ENCODE peak calls at places on chromosome 21, in seven cellular contexts. F is dorsolateral prefrontal cortex, V is EL, C is T follicular helper cell, X is activated T-helper 1 cell treated with Interleukin-2 at 50 U/mL for 16 hours, R is AG09319, I is fibroblast of lung. W is an unnamed sample.

GRCh38 chr21:45012661-45013270 is 61.6 kb upstream of the ADARB1 start:
- DNase-seq in F (no peak), V (no peak), C (no peak), X (no peak), R (no peak), I (no peak), W (no peak)

GRCh38 chr21:14600569-14601308 is 54.6 kb upstream of the SAMSN1 start:
- DNase-seq in F (no peak), V (no peak), C (no peak), X (no peak), R (no peak), I (no peak), W (no peak)

GRCh38 chr21:44724926-44725325 is 13.6 kb upstream of the TSPEAR start:
- DNase-seq in F (no peak), V (no peak), C (no peak), X (no peak), R (no peak), I (no peak), W (no peak)

GRCh38 chr21:42807938-42808613 is 71.3 kb downstream of the WDR4 start:
- DNase-seq in F (no peak), V (no peak), C (no peak), X (no peak), R (no peak), I (no peak), W (no peak)

GRCh38 chr21:29237110-29238051 is 61.3 kb upstream of the BACH1 start:
- DNase-seq in F (no peak), V (no peak), C (no peak), X (no peak), R (no peak), I (no peak), W (no peak)

GRCh38 chr21:17819878-17820232 is 699 bp upstream of the C21orf91 start:
- DNase-seq in F (no peak), V (no peak), C (no peak), X (no peak), R (no peak), I (no peak), W (no peak)

GRCh38 chr21:37647781-37648180 is 268.5 kb downstream of the KCNJ6 start:
- DNase-seq in F (no peak), V (no peak), C (no peak), X (no peak), R (no peak), I (no peak), W (no peak)

GRCh38 chr21:14877581-14878228 is 187.1 kb downstream of the NRIP1 start:
- DNase-seq in F (no peak), V (peak), C (no peak), X (no peak), R (no peak), I (peak), W (no peak)

GRCh38 chr21:25895565-25896205 is 160.9 kb downstream of the GABPA start:
- DNase-seq in F (no peak), V (peak), C (no peak), X (no peak), R (no peak), I (peak), W (peak)